ENCODE peak calls at places on chromosomes 4 and X, in five cellular contexts. G, K, S, A and Q are unnamed samples.

GRCh38 chrX:154097003-154097596 is 417 bp downstream of the MECP2 start:
- DNase-seq in G (peak), K (peak), S (no peak), A (peak), Q (peak)

GRCh38 chr4:47835489-47835888 is 2.4 kb downstream of the CORIN start:
- DNase-seq in G (no peak), K (no peak), S (no peak), A (no peak), Q (no peak)

GRCh38 chrX:16445166-16445752 is 204.7 kb upstream of the S100G start:
- DNase-seq in G (peak), K (peak), S (no peak), A (peak), Q (no peak)

GRCh38 chr4:122003335-122003734 is 51.5 kb upstream of the TRPC3 start:
- DNase-seq in G (peak), K (peak), S (no peak), A (no peak), Q (no peak)

GRCh38 chr4:184292877-184293276 is 75.2 kb upstream of the ENPP6 start:
- DNase-seq in G (no peak), K (no peak), S (no peak), A (no peak), Q (no peak)

GRCh38 chr4:8738471-8738931 is 133.1 kb downstream of the HMX1 start:
- DNase-seq in G (no peak), K (no peak), S (no peak), A (peak), Q (peak)

GRCh38 chr4:31052519-31052918 is 332.4 kb downstream of the PCDH7 start:
- DNase-seq in G (no peak), K (no peak), S (no peak), A (no peak), Q (no peak)

GRCh38 chrX:137052641-137053235 is 18.9 kb upstream of the GPR101 start:
- DNase-seq in G (no peak), K (no peak), S (no peak), A (no peak), Q (no peak)

GRCh38 chr4:1211371-1211770 is 37.6 kb downstream of the CTBP1 start:
- DNase-seq in G (no peak), K (no peak), S (no peak), A (no peak), Q (no peak)